ENCODE peak calls at places on chromosome 6, in five cellular contexts. M is GM10248, N is Karpas-422, S is GF-D8, C is mammary epithelial cell. O is an unnamed sample.

GRCh38 chr6:165973473-165973872 is 194.2 kb downstream of the TBXT start:
- DNase-seq in N (no peak), M (no peak), C (no peak), S (no peak), O (peak; percentile 34)

GRCh38 chr6:21045135-21045616 is 510.9 kb downstream of the CDKAL1 start:
- DNase-seq in S (no peak), N (no peak), C (no peak), M (no peak), O (no peak)

GRCh38 chr6:139801571-139802321 is 427.3 kb upstream of the CITED2 start:
- DNase-seq in C (peak; percentile 14), S (no peak), N (no peak), M (no peak), O (no peak)

GRCh38 chr6:152121910-152122309 is 314.4 kb downstream of the ESR1 start:
- DNase-seq in S (no peak), N (no peak), C (no peak), M (no peak), O (no peak)

GRCh38 chr6:150485559-150486517 is 113.8 kb upstream of the PLEKHG1 start:
- DNase-seq in M (no peak), S (no peak), C (no peak), N (no peak), O (no peak)

GRCh38 chr6:168091381-168092264 is 12.6 kb upstream of the FRMD1 start:
- DNase-seq in N (no peak), M (no peak), C (no peak), S (no peak), O (no peak)

GRCh38 chr6:35028781-35029180 is 112.4 kb downstream of the TCP11 start:
- DNase-seq in S (no peak), N (no peak), M (no peak), C (no peak), O (no peak)

GRCh38 chr6:3843379-3844096 is 5.6 kb upstream of the FAM50B start:
- DNase-seq in C (no peak), N (no peak), M (no peak), S (no peak), O (no peak)

GRCh38 chr6:17418281-17419188 is 25.1 kb downstream of the CAP2 start:
- DNase-seq in N (no peak), S (no peak), C (peak; percentile 6), M (no peak), O (no peak)

GRCh38 chr6:96742702-96743101 is 94.6 kb downstream of the GPR63 start:
- DNase-seq in N (no peak), S (no peak), C (no peak), M (no peak), O (no peak)

GRCh38 chr6:37531026-37531425 is 31.3 kb upstream of the CCDC167 start:
- DNase-seq in S (no peak), M (no peak), C (no peak), N (no peak), O (no peak)

GRCh38 chr6:134238960-134239795 is 78.7 kb downstream of the SGK1 start:
- DNase-seq in M (no peak), C (no peak), N (no peak), S (no peak), O (no peak)

GRCh38 chr6:52420668-52421358 is 671 bp downstream of the EFHC1 start:
- DNase-seq in C (peak; percentile 54), N (no peak), S (no peak), M (no peak), O (no peak)

GRCh38 chr6:127932708-127933107 is 31.9 kb upstream of the THEMIS start:
- DNase-seq in S (no peak), M (no peak), N (no peak), C (no peak), O (no peak)

GRCh38 chr6:69732640-69733039 is 64.2 kb downstream of the LMBRD1 start:
- DNase-seq in M (no peak), N (peak; percentile 73), C (no peak), S (no peak), O (no peak)

O was measured in right atrium auricular region.